ENCODE peak calls at places on chromosomes 11 and 22, in five cellular contexts. One of them, this sample, is unnamed.

GRCh38 chr11:118846181-118846946 is 37.3 kb upstream of the CXCR5 start:
- DNase-seq in neuronal stem cell: no peak
- DNase-seq in H9: peak
- DNase-seq in H1: peak
- DNase-seq in trophoblast cell: no peak
- DNase-seq in this sample: no peak

GRCh38 chr11:22728600-22729394 is 62.4 kb downstream of the GAS2 start:
- DNase-seq in neuronal stem cell: no peak
- DNase-seq in H9: no peak
- DNase-seq in H1: no peak
- DNase-seq in trophoblast cell: no peak
- DNase-seq in this sample: no peak

GRCh38 chr11:73338279-73338678 is 30.2 kb downstream of the ARHGEF17 start:
- DNase-seq in neuronal stem cell: no peak
- DNase-seq in H9: no peak
- DNase-seq in H1: no peak
- DNase-seq in trophoblast cell: no peak
- DNase-seq in this sample: no peak

GRCh38 chr22:45149671-45150070 is 14.1 kb upstream of the NUP50 start:
- DNase-seq in neuronal stem cell: no peak
- DNase-seq in H9: no peak
- DNase-seq in H1: no peak
- DNase-seq in trophoblast cell: no peak
- DNase-seq in this sample: peak

GRCh38 chr11:132022718-132023117 is 652.3 kb downstream of the NTM start:
- DNase-seq in neuronal stem cell: no peak
- DNase-seq in H9: no peak
- DNase-seq in H1: no peak
- DNase-seq in trophoblast cell: no peak
- DNase-seq in this sample: no peak

GRCh38 chr11:42591841-42592240 is 720.0 kb upstream of the API5 start:
- DNase-seq in neuronal stem cell: no peak
- DNase-seq in H9: no peak
- DNase-seq in H1: no peak
- DNase-seq in trophoblast cell: no peak
- DNase-seq in this sample: no peak

GRCh38 chr11:16749092-16749491 is 10.6 kb downstream of the C11orf58 start:
- DNase-seq in neuronal stem cell: no peak
- DNase-seq in H9: no peak
- DNase-seq in H1: no peak
- DNase-seq in trophoblast cell: no peak
- DNase-seq in this sample: no peak

GRCh38 chr11:59545179-59546020 is 34.1 kb downstream of the OR4D9 start:
- DNase-seq in neuronal stem cell: no peak
- DNase-seq in H9: peak
- DNase-seq in H1: no peak
- DNase-seq in trophoblast cell: peak
- DNase-seq in this sample: peak

GRCh38 chr11:114813216-114813615 is 134.9 kb downstream of the NXPE2 start:
- DNase-seq in neuronal stem cell: no peak
- DNase-seq in H9: no peak
- DNase-seq in H1: no peak
- DNase-seq in trophoblast cell: no peak
- DNase-seq in this sample: no peak

GRCh38 chr11:61173456-61173855 is 12.2 kb upstream of the VPS37C start:
- DNase-seq in neuronal stem cell: no peak
- DNase-seq in H9: no peak
- DNase-seq in H1: no peak
- DNase-seq in trophoblast cell: peak
- DNase-seq in this sample: no peak

GRCh38 chr22:44765571-44766285 is 13.4 kb downstream of the ARHGAP8 start:
- DNase-seq in neuronal stem cell: no peak
- DNase-seq in H9: no peak
- DNase-seq in H1: no peak
- DNase-seq in trophoblast cell: no peak
- DNase-seq in this sample: no peak

GRCh38 chr11:69370984-69371709 is 77.2 kb downstream of the MYEOV start:
- DNase-seq in neuronal stem cell: no peak
- DNase-seq in H9: peak
- DNase-seq in H1: no peak
- DNase-seq in trophoblast cell: no peak
- DNase-seq in this sample: no peak

GRCh38 chr22:19815823-19816290 is 38.8 kb downstream of the GNB1L start:
- DNase-seq in neuronal stem cell: no peak
- DNase-seq in H9: no peak
- DNase-seq in H1: peak
- DNase-seq in trophoblast cell: no peak
- DNase-seq in this sample: no peak

GRCh38 chr11:2524446-2525165 is 79.8 kb downstream of the KCNQ1 start:
- DNase-seq in neuronal stem cell: no peak
- DNase-seq in H9: no peak
- DNase-seq in H1: no peak
- DNase-seq in trophoblast cell: no peak
- DNase-seq in this sample: no peak

GRCh38 chr11:102564110-102564509 is 33.6 kb upstream of the MMP7 start:
- DNase-seq in neuronal stem cell: no peak
- DNase-seq in H9: no peak
- DNase-seq in H1: no peak
- DNase-seq in trophoblast cell: peak
- DNase-seq in this sample: peak

GRCh38 chr11:16792426-16792825 is 54.0 kb downstream of the C11orf58 start:
- DNase-seq in neuronal stem cell: no peak
- DNase-seq in H9: no peak
- DNase-seq in H1: no peak
- DNase-seq in trophoblast cell: no peak
- DNase-seq in this sample: peak

GRCh38 chr11:36278531-36279245 is 10.5 kb downstream of the COMMD9 start:
- DNase-seq in neuronal stem cell: no peak
- DNase-seq in H9: no peak
- DNase-seq in H1: no peak
- DNase-seq in trophoblast cell: no peak
- DNase-seq in this sample: no peak

GRCh38 chr22:22810018-22810427 is 77.6 kb upstream of the IGLL5 start:
- DNase-seq in neuronal stem cell: no peak
- DNase-seq in H9: peak
- DNase-seq in H1: no peak
- DNase-seq in trophoblast cell: peak
- DNase-seq in this sample: no peak

GRCh38 chr22:44577391-44578114 is 79.5 kb upstream of the RTL6 start:
- DNase-seq in neuronal stem cell: no peak
- DNase-seq in H9: peak
- DNase-seq in H1: no peak
- DNase-seq in trophoblast cell: no peak
- DNase-seq in this sample: no peak

GRCh38 chr11:95912902-95913560 is 10.9 kb downstream of the MTMR2 start:
- DNase-seq in neuronal stem cell: no peak
- DNase-seq in H9: no peak
- DNase-seq in H1: no peak
- DNase-seq in trophoblast cell: peak
- DNase-seq in this sample: peak

GRCh38 chr11:93444671-93445073 is 98.5 kb downstream of the SMCO4 start:
- DNase-seq in neuronal stem cell: peak
- DNase-seq in H9: peak
- DNase-seq in H1: peak
- DNase-seq in trophoblast cell: no peak
- DNase-seq in this sample: no peak

GRCh38 chr22:33697640-33698039 is 222.6 kb downstream of the LARGE1 start:
- DNase-seq in neuronal stem cell: no peak
- DNase-seq in H9: no peak
- DNase-seq in H1: no peak
- DNase-seq in trophoblast cell: no peak
- DNase-seq in this sample: peak

GRCh38 chr11:69664103-69664775 is 10.9 kb downstream of the LTO1 start:
- DNase-seq in neuronal stem cell: no peak
- DNase-seq in H9: no peak
- DNase-seq in H1: no peak
- DNase-seq in trophoblast cell: no peak
- DNase-seq in this sample: no peak

GRCh38 chr11:26950260-26950719 is 43.6 kb upstream of the FIBIN start:
- DNase-seq in neuronal stem cell: no peak
- DNase-seq in H9: no peak
- DNase-seq in H1: no peak
- DNase-seq in trophoblast cell: no peak
- DNase-seq in this sample: peak

GRCh38 chr11:63882555-63883242 is 34.3 kb downstream of the RCOR2 start:
- DNase-seq in neuronal stem cell: no peak
- DNase-seq in H9: peak
- DNase-seq in H1: peak
- DNase-seq in trophoblast cell: peak
- DNase-seq in this sample: no peak

GRCh38 chr11:18383388-18384156 is 10.8 kb upstream of the LDHA start:
- DNase-seq in neuronal stem cell: no peak
- DNase-seq in H9: peak
- DNase-seq in H1: no peak
- DNase-seq in trophoblast cell: peak
- DNase-seq in this sample: peak

GRCh38 chr11:113023228-113023627 is 62.0 kb downstream of the NCAM1 start:
- DNase-seq in neuronal stem cell: no peak
- DNase-seq in H9: no peak
- DNase-seq in H1: no peak
- DNase-seq in trophoblast cell: no peak
- DNase-seq in this sample: peak

GRCh38 chr11:61482513-61482912 is 26.0 kb upstream of the LRRC10B start:
- DNase-seq in neuronal stem cell: no peak
- DNase-seq in H9: peak
- DNase-seq in H1: peak
- DNase-seq in trophoblast cell: peak
- DNase-seq in this sample: no peak

DNA sequence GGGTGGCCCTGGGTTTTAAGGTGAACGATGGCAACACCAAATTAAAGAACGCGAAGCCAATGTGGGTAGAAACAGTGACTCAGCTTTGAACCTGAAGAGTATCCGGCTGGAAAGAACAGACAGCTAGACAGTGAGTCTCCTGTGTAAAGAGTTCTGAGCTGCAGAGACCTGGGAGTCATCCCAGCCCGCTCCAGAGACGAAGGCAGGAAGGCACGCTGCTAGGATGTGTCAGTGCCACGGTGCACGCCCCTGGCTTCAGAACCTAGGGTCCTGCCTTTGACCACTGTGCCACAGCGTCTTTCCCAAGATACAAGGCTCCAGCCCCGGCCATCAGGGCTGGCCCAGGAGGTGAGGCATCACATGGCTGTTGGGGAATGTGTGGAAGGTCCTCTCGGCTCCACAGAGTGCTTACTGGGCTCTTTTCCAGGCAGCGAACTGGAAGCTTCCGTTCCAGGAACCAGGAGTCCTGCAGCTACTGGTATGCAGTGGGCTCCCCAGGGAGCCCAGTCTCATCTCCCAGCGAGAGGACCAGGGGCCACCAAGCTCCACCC is 29.9 kb downstream of the LRFN4 start:
- DNase-seq in neuronal stem cell: no peak
- DNase-seq in H9: no peak
- DNase-seq in H1: no peak
- DNase-seq in trophoblast cell: no peak
- DNase-seq in this sample: no peak
- H3K23ac ChIP-seq in neuronal stem cell: peak
- H3K23ac ChIP-seq in H9: no peak
- H3K23ac ChIP-seq in H1: no peak
- H3K23ac ChIP-seq in trophoblast cell: no peak
- H3K23ac ChIP-seq in this sample: no peak

DNA sequence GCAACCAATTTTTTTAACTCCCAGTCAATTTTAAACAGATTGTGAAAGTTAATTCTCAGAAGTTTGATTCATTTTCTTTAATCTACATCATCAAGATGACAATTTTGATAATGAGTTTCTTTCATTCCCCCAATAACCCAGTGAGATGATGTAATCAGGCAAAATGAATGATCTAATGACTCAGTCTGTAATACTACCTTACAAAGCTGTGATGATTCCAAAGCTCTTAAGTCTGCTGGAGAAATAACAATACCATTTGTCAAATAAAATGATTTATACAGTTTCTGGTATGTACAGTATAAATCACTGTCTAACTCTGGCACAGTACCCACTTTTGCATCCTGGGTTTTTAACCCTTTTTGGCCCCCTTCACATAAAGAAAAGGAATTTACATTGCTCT is 4.4 kb upstream of the AKIP1 start:
- DNase-seq in neuronal stem cell: no peak
- DNase-seq in H9: no peak
- DNase-seq in H1: no peak
- DNase-seq in trophoblast cell: peak
- DNase-seq in this sample: peak
- H2BK12ac ChIP-seq in neuronal stem cell: no peak
- H2BK12ac ChIP-seq in H9: no peak
- H2BK12ac ChIP-seq in H1: no peak
- H2BK12ac ChIP-seq in trophoblast cell: no peak
- H2BK12ac ChIP-seq in this sample: no peak

DNA sequence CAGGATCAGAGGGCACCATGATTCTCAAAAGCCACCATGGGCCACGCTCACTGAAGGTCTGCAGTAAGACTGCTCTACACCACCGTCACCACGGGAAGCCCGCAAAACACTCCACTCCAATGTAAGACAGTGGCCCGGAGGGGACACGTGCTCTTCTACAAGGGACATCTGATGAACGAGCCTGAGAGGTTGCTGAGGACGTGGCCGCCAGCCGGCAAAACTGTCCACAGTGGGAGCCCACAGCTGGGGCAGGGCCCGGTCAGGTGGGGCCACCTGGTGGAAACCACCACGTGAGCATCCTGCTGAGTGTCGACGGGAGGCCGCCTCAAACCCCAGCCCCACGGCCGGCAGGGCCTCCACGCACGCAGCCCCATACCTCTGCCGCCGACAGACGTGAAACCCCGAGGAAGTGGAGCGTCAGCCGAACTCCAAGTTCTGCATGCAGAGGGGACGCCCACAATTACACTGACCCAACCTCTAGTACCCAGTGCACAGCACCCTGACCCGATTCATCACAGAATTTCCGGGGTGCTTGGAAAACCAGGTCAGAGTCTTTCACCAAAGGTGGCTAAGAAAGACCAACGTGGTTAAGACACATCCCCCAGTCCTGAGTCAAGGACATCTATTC is 42.6 kb downstream of the BRD1 start:
- DNase-seq in neuronal stem cell: no peak
- DNase-seq in H9: no peak
- DNase-seq in H1: no peak
- DNase-seq in trophoblast cell: no peak
- DNase-seq in this sample: no peak
- H3K14ac ChIP-seq in neuronal stem cell: no peak
- H3K14ac ChIP-seq in H9: no peak
- H3K14ac ChIP-seq in H1: no peak
- H3K14ac ChIP-seq in trophoblast cell: no peak
- H3K14ac ChIP-seq in this sample: no peak

GRCh38 chr11:12754582-12755250 is 80.5 kb downstream of the TEAD1 start:
- DNase-seq in neuronal stem cell: no peak
- DNase-seq in H9: no peak
- DNase-seq in H1: no peak
- DNase-seq in trophoblast cell: no peak
- DNase-seq in this sample: no peak

GRCh38 chr11:12756101-12756500 is 81.9 kb downstream of the TEAD1 start:
- DNase-seq in neuronal stem cell: no peak
- DNase-seq in H9: no peak
- DNase-seq in H1: no peak
- DNase-seq in trophoblast cell: no peak
- DNase-seq in this sample: no peak

GRCh38 chr11:12757416-12757815 is 83.2 kb downstream of the TEAD1 start:
- DNase-seq in neuronal stem cell: no peak
- DNase-seq in H9: no peak
- DNase-seq in H1: no peak
- DNase-seq in trophoblast cell: no peak
- DNase-seq in this sample: no peak

GRCh38 chr11:12756867-12757266 is 82.6 kb downstream of the TEAD1 start:
- DNase-seq in neuronal stem cell: no peak
- DNase-seq in H9: no peak
- DNase-seq in H1: no peak
- DNase-seq in trophoblast cell: no peak
- DNase-seq in this sample: no peak

GRCh38 chr11:12755510-12755909 is 81.3 kb downstream of the TEAD1 start:
- DNase-seq in neuronal stem cell: no peak
- DNase-seq in H9: no peak
- DNase-seq in H1: no peak
- DNase-seq in trophoblast cell: no peak
- DNase-seq in this sample: peak
- H3K23ac ChIP-seq in neuronal stem cell: no peak
- H3K23ac ChIP-seq in H9: no peak
- H3K23ac ChIP-seq in H1: no peak
- H3K23ac ChIP-seq in trophoblast cell: no peak
- H3K23ac ChIP-seq in this sample: no peak